ENCODE peak calls at places on chromosome 2, in six cellular contexts. E is stimulated activated CD4-positive, alpha-beta T cell treated with anti-CD3 and anti-CD28 coated beads, Interleukin-1b, Interleukin-23, amount 100 ng/mL, for 24 hours; G is Right ventricle myocardium superior; W is activated naive CD4-positive, alpha-beta T cell treated with anti-CD3 and anti-CD28 coated beads, Interleukin-2, amount 50 U/mL, for 16 hours; D is activated CD4-positive, alpha-beta T cell treated with anti-CD3 and anti-CD28 coated beads for 4 hours; I is DMS79. H is an unnamed sample.

GRCh38 chr2:101528501-101528900 is 53.6 kb upstream of the RFX8 start:
- DNase-seq in D (no peak), E (no peak), G (no peak), I (no peak), W (no peak), H (no peak)

GRCh38 chr2:86337235-86338099 is at the start of gene REEP1:
- DNase-seq in D (no peak), W (peak), E (no peak), G (peak), I (no peak), H (no peak)

GRCh38 chr2:41038408-41038807 is 586.5 kb upstream of the SLC8A1 start:
- DNase-seq in E (no peak), D (no peak), G (no peak), W (no peak), I (no peak), H (no peak)

GRCh38 chr2:41716497-41716896 is 331.3 kb upstream of the PKDCC start:
- DNase-seq in I (no peak), E (no peak), W (no peak), D (no peak), G (no peak), H (no peak)

GRCh38 chr2:37532503-37532902 is 138.9 kb downstream of the CDC42EP3 start:
- DNase-seq in I (no peak), E (no peak), G (no peak), W (no peak), D (no peak), H (no peak)

GRCh38 chr2:27275211-27276150 is at the start of gene DNAJC5G:
- DNase-seq in D (no peak), E (no peak), I (no peak), G (no peak), W (no peak), H (no peak)

GRCh38 chr2:109125595-109126500 is 3.2 kb upstream of the SH3RF3 start:
- DNase-seq in W (no peak), I (no peak), G (no peak), D (no peak), E (no peak), H (no peak)

GRCh38 chr2:63000801-63001200 is 49.8 kb upstream of the OTX1 start:
- DNase-seq in W (no peak), D (no peak), I (no peak), G (no peak), E (no peak), H (no peak)

GRCh38 chr2:196988599-196988998 is 62.1 kb upstream of the PGAP1 start:
- DNase-seq in D (no peak), W (no peak), E (no peak), G (no peak), I (no peak), H (no peak)